ENCODE peak calls at places on chromosomes 7 and 10, in six cellular contexts. One of them, this sample, is unnamed.

GRCh38 chr10:649798-650690 is 39.4 kb downstream of the DIP2C start:
- DNase-seq in PC-9: no peak
- DNase-seq in MM.1S: no peak
- DNase-seq in kidney epithelial cell: peak
- DNase-seq in GM12878: no peak
- DNase-seq in foreskin fibroblast: peak
- DNase-seq in this sample: no peak

GRCh38 chr10:67790534-67791408 is 47.2 kb downstream of the DNAJC12 start:
- DNase-seq in kidney epithelial cell: peak
- DNase-seq in foreskin fibroblast: peak
- DNase-seq in MM.1S: no peak
- DNase-seq in PC-9: no peak
- DNase-seq in GM12878: no peak
- DNase-seq in this sample: no peak

GRCh38 chr10:43140414-43140813 is 2.2 kb downstream of the CSGALNACT2 start:
- DNase-seq in GM12878: no peak
- DNase-seq in PC-9: no peak
- DNase-seq in kidney epithelial cell: peak
- DNase-seq in MM.1S: peak
- DNase-seq in foreskin fibroblast: peak
- DNase-seq in this sample: peak

GRCh38 chr10:4849042-4849402 is 23.0 kb downstream of the AKR1E2 start:
- DNase-seq in kidney epithelial cell: no peak
- DNase-seq in foreskin fibroblast: no peak
- DNase-seq in PC-9: no peak
- DNase-seq in MM.1S: no peak
- DNase-seq in GM12878: no peak
- DNase-seq in this sample: no peak

GRCh38 chr10:28849821-28850220 is 172.5 kb downstream of the BAMBI start:
- DNase-seq in PC-9: no peak
- DNase-seq in foreskin fibroblast: no peak
- DNase-seq in kidney epithelial cell: no peak
- DNase-seq in MM.1S: no peak
- DNase-seq in GM12878: no peak
- DNase-seq in this sample: no peak

GRCh38 chr10:91944880-91945630 is 21.5 kb downstream of the BTAF1 start:
- DNase-seq in GM12878: peak
- DNase-seq in foreskin fibroblast: peak
- DNase-seq in MM.1S: no peak
- DNase-seq in kidney epithelial cell: no peak
- DNase-seq in PC-9: no peak
- DNase-seq in this sample: no peak

GRCh38 chr7:7220821-7221220 is 38.5 kb downstream of the C1GALT1 start:
- DNase-seq in GM12878: no peak
- DNase-seq in MM.1S: no peak
- DNase-seq in PC-9: no peak
- DNase-seq in kidney epithelial cell: no peak
- DNase-seq in foreskin fibroblast: peak
- DNase-seq in this sample: no peak

GRCh38 chr10:73879296-73880173 is 5.2 kb upstream of the CAMK2G start:
- DNase-seq in GM12878: no peak
- DNase-seq in foreskin fibroblast: peak
- DNase-seq in PC-9: peak
- DNase-seq in MM.1S: peak
- DNase-seq in kidney epithelial cell: no peak
- DNase-seq in this sample: peak

GRCh38 chr7:109793-110556 is 82.4 kb upstream of the FAM20C start:
- DNase-seq in MM.1S: no peak
- DNase-seq in PC-9: no peak
- DNase-seq in kidney epithelial cell: no peak
- DNase-seq in foreskin fibroblast: no peak
- DNase-seq in GM12878: no peak
- DNase-seq in this sample: no peak

GRCh38 chr10:132703305-132704007 is 82.5 kb downstream of the NKX6-2 start:
- DNase-seq in GM12878: no peak
- DNase-seq in foreskin fibroblast: no peak
- DNase-seq in PC-9: no peak
- DNase-seq in kidney epithelial cell: no peak
- DNase-seq in MM.1S: no peak
- DNase-seq in this sample: no peak

GRCh38 chr7:102322202-102322715 is 34.0 kb downstream of the SPDYE6 start:
- DNase-seq in MM.1S: no peak
- DNase-seq in kidney epithelial cell: no peak
- DNase-seq in GM12878: no peak
- DNase-seq in foreskin fibroblast: no peak
- DNase-seq in PC-9: no peak
- DNase-seq in this sample: no peak

GRCh38 chr10:43401627-43402026 is 7.4 kb downstream of the HNRNPF start:
- DNase-seq in MM.1S: no peak
- DNase-seq in PC-9: no peak
- DNase-seq in kidney epithelial cell: no peak
- DNase-seq in GM12878: no peak
- DNase-seq in foreskin fibroblast: no peak
- DNase-seq in this sample: no peak

GRCh38 chr7:112592565-112592964 is 111.8 kb downstream of the LSMEM1 start:
- DNase-seq in kidney epithelial cell: no peak
- DNase-seq in GM12878: no peak
- DNase-seq in foreskin fibroblast: no peak
- DNase-seq in PC-9: no peak
- DNase-seq in MM.1S: no peak
- DNase-seq in this sample: no peak

GRCh38 chr10:111344804-111345203 is 268.0 kb downstream of the ADRA2A start:
- DNase-seq in foreskin fibroblast: no peak
- DNase-seq in MM.1S: peak
- DNase-seq in kidney epithelial cell: no peak
- DNase-seq in PC-9: no peak
- DNase-seq in GM12878: no peak
- DNase-seq in this sample: no peak

GRCh38 chr7:105141068-105141467 is 127.1 kb downstream of the KMT2E start:
- DNase-seq in PC-9: no peak
- DNase-seq in GM12878: no peak
- DNase-seq in kidney epithelial cell: no peak
- DNase-seq in MM.1S: no peak
- DNase-seq in foreskin fibroblast: peak
- DNase-seq in this sample: peak

GRCh38 chr7:33185786-33186185 is 56.4 kb downstream of the BBS9 start:
- DNase-seq in kidney epithelial cell: no peak
- DNase-seq in foreskin fibroblast: peak
- DNase-seq in PC-9: peak
- DNase-seq in GM12878: no peak
- DNase-seq in MM.1S: peak
- DNase-seq in this sample: peak

GRCh38 chr7:4745265-4745919 is 30.0 kb upstream of the AP5Z1 start:
- DNase-seq in PC-9: no peak
- DNase-seq in foreskin fibroblast: no peak
- DNase-seq in MM.1S: peak
- DNase-seq in kidney epithelial cell: no peak
- DNase-seq in GM12878: no peak
- DNase-seq in this sample: no peak

GRCh38 chr7:15720849-15721471 is 34.5 kb upstream of the MEOX2 start:
- DNase-seq in MM.1S: peak
- DNase-seq in kidney epithelial cell: no peak
- DNase-seq in foreskin fibroblast: peak
- DNase-seq in PC-9: peak
- DNase-seq in GM12878: no peak
- DNase-seq in this sample: no peak

GRCh38 chr7:44079221-44080021 is 2.9 kb downstream of the POLM start:
- DNase-seq in kidney epithelial cell: no peak
- DNase-seq in GM12878: no peak
- DNase-seq in PC-9: no peak
- DNase-seq in MM.1S: no peak
- DNase-seq in foreskin fibroblast: no peak
- DNase-seq in this sample: no peak

GRCh38 chr10:3902809-3903410 is 117.9 kb upstream of the KLF6 start:
- DNase-seq in PC-9: no peak
- DNase-seq in foreskin fibroblast: peak
- DNase-seq in GM12878: no peak
- DNase-seq in MM.1S: no peak
- DNase-seq in kidney epithelial cell: no peak
- DNase-seq in this sample: no peak

GRCh38 chr7:54888067-54888735 is 129.2 kb upstream of the SEC61G start:
- DNase-seq in kidney epithelial cell: no peak
- DNase-seq in foreskin fibroblast: peak
- DNase-seq in PC-9: no peak
- DNase-seq in MM.1S: no peak
- DNase-seq in GM12878: no peak
- DNase-seq in this sample: no peak

DNA sequence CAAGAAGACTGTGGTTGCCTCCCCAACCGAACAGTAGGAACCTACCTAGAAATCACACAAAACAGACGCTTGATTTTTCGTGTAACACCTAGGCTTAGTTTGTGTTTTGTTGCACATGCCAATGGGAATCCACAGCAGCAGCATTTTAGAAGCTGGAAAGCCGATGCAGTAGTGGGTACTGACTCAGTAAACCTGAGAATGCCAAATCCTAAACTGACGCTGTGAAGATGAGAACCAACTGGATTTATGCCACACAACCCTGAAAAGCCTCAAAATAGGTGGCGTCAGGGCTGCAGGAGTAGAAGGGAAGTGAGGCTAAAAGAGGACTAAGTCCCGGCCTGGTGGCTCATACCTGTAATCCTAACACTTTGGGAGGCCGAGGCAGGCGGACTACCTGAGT is 162.5 kb downstream of the REEP3 start:
- DNase-seq in foreskin fibroblast: no peak
- DNase-seq in PC-9: no peak
- DNase-seq in MM.1S: no peak
- DNase-seq in kidney epithelial cell: no peak
- DNase-seq in GM12878: no peak
- DNase-seq in this sample: no peak
- TF ChIP-seq CTCF in foreskin fibroblast: no peak
- TF ChIP-seq CTCF in PC-9: no peak
- TF ChIP-seq CTCF in MM.1S: no peak
- TF ChIP-seq CTCF in kidney epithelial cell: no peak
- TF ChIP-seq CTCF in GM12878: no peak
- TF ChIP-seq CTCF in this sample: no peak

GRCh38 chr7:29946428-29947186 is 43.0 kb downstream of the SCRN1 start:
- DNase-seq in kidney epithelial cell: no peak
- DNase-seq in foreskin fibroblast: peak
- DNase-seq in GM12878: no peak
- DNase-seq in MM.1S: no peak
- DNase-seq in PC-9: no peak
- DNase-seq in this sample: no peak
- TF ChIP-seq CTCF in kidney epithelial cell: peak
- TF ChIP-seq CTCF in foreskin fibroblast: peak
- TF ChIP-seq CTCF in GM12878: no peak
- TF ChIP-seq CTCF in MM.1S: peak
- TF ChIP-seq CTCF in PC-9: peak
- TF ChIP-seq CTCF in this sample: no peak

GRCh38 chr10:125343118-125343752 is 182.9 kb upstream of the CTBP2 start:
- DNase-seq in kidney epithelial cell: no peak
- DNase-seq in GM12878: no peak
- DNase-seq in PC-9: no peak
- DNase-seq in MM.1S: no peak
- DNase-seq in foreskin fibroblast: peak
- DNase-seq in this sample: no peak
- TF ChIP-seq CTCF in kidney epithelial cell: peak
- TF ChIP-seq CTCF in GM12878: peak
- TF ChIP-seq CTCF in PC-9: peak
- TF ChIP-seq CTCF in MM.1S: peak
- TF ChIP-seq CTCF in foreskin fibroblast: peak
- TF ChIP-seq CTCF in this sample: peak

DNA sequence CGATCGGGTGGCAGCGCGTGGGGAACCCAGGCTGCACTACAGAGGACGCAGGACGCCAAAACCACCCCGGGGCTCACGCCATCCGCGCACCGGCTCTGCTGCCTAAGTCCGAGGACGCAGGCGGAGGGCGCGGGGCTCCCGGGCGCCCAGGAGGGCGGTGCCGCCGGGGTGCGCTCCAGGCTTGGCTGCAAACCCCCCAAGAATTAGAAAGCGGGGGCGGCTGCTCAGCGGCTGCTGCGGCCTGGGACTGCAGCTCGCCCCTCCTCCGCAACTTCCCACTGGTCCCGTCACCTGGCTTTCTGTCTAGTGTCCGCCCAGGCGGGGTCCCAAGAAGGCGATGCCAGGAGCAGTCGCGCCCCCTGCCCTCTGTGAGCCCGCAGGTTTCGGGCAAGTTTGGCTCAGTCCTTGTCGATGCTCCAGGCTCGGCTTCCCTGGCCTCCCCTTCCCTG is 1.7 kb upstream of the POU6F2 start:
- DNase-seq in MM.1S: no peak
- DNase-seq in kidney epithelial cell: no peak
- DNase-seq in foreskin fibroblast: no peak
- DNase-seq in PC-9: no peak
- DNase-seq in GM12878: no peak
- DNase-seq in this sample: no peak
- TF ChIP-seq CTCF in MM.1S: no peak
- TF ChIP-seq CTCF in kidney epithelial cell: no peak
- TF ChIP-seq CTCF in foreskin fibroblast: no peak
- TF ChIP-seq CTCF in PC-9: no peak
- TF ChIP-seq CTCF in GM12878: no peak
- TF ChIP-seq CTCF in this sample: no peak

GRCh38 chr7:1969459-1970284 is 263.1 kb downstream of the MAD1L1 start:
- DNase-seq in PC-9: no peak
- DNase-seq in kidney epithelial cell: no peak
- DNase-seq in GM12878: no peak
- DNase-seq in MM.1S: no peak
- DNase-seq in foreskin fibroblast: no peak
- DNase-seq in this sample: no peak

GRCh38 chr7:1970895-1971294 is 261.9 kb downstream of the MAD1L1 start:
- DNase-seq in GM12878: no peak
- DNase-seq in foreskin fibroblast: no peak
- DNase-seq in kidney epithelial cell: no peak
- DNase-seq in MM.1S: no peak
- DNase-seq in PC-9: no peak
- DNase-seq in this sample: no peak

GRCh38 chr7:1966631-1967200 is 266.0 kb downstream of the MAD1L1 start:
- DNase-seq in GM12878: no peak
- DNase-seq in MM.1S: no peak
- DNase-seq in kidney epithelial cell: no peak
- DNase-seq in foreskin fibroblast: no peak
- DNase-seq in PC-9: no peak
- DNase-seq in this sample: no peak

GRCh38 chr7:1967512-1968396 is 265.0 kb downstream of the MAD1L1 start:
- DNase-seq in MM.1S: no peak
- DNase-seq in kidney epithelial cell: no peak
- DNase-seq in GM12878: no peak
- DNase-seq in foreskin fibroblast: no peak
- DNase-seq in PC-9: no peak
- DNase-seq in this sample: no peak

GRCh38 chr7:1968397-1969111 is 264.2 kb downstream of the MAD1L1 start:
- DNase-seq in foreskin fibroblast: no peak
- DNase-seq in PC-9: no peak
- DNase-seq in kidney epithelial cell: no peak
- DNase-seq in GM12878: no peak
- DNase-seq in MM.1S: no peak
- DNase-seq in this sample: no peak
- TF ChIP-seq CTCF in foreskin fibroblast: no peak
- TF ChIP-seq CTCF in PC-9: no peak
- TF ChIP-seq CTCF in kidney epithelial cell: no peak
- TF ChIP-seq CTCF in GM12878: no peak
- TF ChIP-seq CTCF in MM.1S: no peak
- TF ChIP-seq CTCF in this sample: no peak

This sample was measured in GM10248.